ENCODE peak calls at places on chromosomes 11 and 22, in five cellular contexts. L is ovary, U is PC-9, S is psoas muscle, M is left ventricle myocardium inferior. Z is an unnamed sample. For H3K4me1, the result is how much of the 10 kb centered on the place peaks cover.

GRCh38 chr22:20429254-20430100 is 8.1 kb downstream of the SCARF2 start:
- DNase-seq in L (no peak), U (no peak), S (peak), M (peak), Z (peak)

GRCh38 chr11:16986434-16987204 is 27.6 kb downstream of the PLEKHA7 start:
- DNase-seq in L (peak), U (peak), S (no peak), M (no peak), Z (peak)

GRCh38 chr22:19796169-19796568 is 35.6 kb downstream of the TBX1 start:
- DNase-seq in L (no peak), U (no peak), S (no peak), M (no peak), Z (no peak)

GRCh38 chr22:24325105-24325757 is 54.6 kb downstream of the SPECC1L start:
- DNase-seq in L (no peak), U (peak), S (no peak), M (no peak), Z (no peak)

GRCh38 chr11:116787436-116787785 is 412 bp downstream of the ZPR1 start:
- DNase-seq in L (no peak), U (no peak), S (no peak), M (no peak), Z (no peak)

GRCh38 chr22:50444663-50445062 is 30.2 kb downstream of the SBF1 start:
- DNase-seq in L (peak), U (peak), S (no peak), M (no peak), Z (peak)

GRCh38 chr11:105942951-105943350 is 79.1 kb downstream of the MSANTD4 start:
- DNase-seq in L (no peak), U (no peak), S (no peak), M (no peak), Z (no peak)

GRCh38 chr11:63610604-63611394 is 3.4 kb downstream of the PLAAT3 start:
- DNase-seq in L (peak), U (no peak), S (no peak), M (no peak), Z (no peak)

GRCh38 chr11:43955381-43956118 is 13.1 kb downstream of the C11orf96 start:
- DNase-seq in L (no peak), U (no peak), S (no peak), M (no peak), Z (no peak)

GRCh38 chr11:67055812-67056211 is 835 bp upstream of the RHOD start:
- DNase-seq in L (no peak), U (peak), S (no peak), M (no peak), Z (peak)

GRCh38 chr22:19871845-19872778 is 17.4 kb upstream of the GNB1L start:
- DNase-seq in L (peak), U (no peak), S (no peak), M (no peak), Z (peak)

GRCh38 chr22:49514656-49515055 is 313.0 kb downstream of the BRD1 start:
- DNase-seq in L (no peak), U (no peak), S (no peak), M (no peak), Z (no peak)

DNA sequence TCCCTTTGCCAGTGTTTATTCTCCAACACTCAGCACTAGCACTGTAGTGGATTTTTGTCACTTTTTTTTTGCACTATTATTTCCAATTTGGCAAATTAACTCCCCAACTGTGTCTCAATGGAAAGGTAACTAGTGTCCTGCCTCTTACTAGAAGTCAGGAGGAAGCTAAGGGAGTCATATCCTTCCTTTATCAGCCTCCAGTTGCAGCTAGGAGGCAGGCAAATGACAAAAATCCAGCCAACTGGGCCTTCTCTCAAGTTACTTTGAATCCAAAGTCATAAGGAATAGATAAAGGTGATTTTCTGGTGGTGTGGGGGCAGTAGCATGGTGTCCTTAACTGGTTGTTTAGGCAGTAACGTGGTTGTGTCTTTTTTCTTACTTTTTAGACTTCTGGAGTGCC is 15.6 kb upstream of the P4HA3 start:
- DNase-seq in L (no peak), U (no peak), S (no peak), M (no peak), Z (no peak)
- H3K4me1 ChIP-seq in L (under half), U (under half), S (under half), M (under half), Z (under half)

DNA sequence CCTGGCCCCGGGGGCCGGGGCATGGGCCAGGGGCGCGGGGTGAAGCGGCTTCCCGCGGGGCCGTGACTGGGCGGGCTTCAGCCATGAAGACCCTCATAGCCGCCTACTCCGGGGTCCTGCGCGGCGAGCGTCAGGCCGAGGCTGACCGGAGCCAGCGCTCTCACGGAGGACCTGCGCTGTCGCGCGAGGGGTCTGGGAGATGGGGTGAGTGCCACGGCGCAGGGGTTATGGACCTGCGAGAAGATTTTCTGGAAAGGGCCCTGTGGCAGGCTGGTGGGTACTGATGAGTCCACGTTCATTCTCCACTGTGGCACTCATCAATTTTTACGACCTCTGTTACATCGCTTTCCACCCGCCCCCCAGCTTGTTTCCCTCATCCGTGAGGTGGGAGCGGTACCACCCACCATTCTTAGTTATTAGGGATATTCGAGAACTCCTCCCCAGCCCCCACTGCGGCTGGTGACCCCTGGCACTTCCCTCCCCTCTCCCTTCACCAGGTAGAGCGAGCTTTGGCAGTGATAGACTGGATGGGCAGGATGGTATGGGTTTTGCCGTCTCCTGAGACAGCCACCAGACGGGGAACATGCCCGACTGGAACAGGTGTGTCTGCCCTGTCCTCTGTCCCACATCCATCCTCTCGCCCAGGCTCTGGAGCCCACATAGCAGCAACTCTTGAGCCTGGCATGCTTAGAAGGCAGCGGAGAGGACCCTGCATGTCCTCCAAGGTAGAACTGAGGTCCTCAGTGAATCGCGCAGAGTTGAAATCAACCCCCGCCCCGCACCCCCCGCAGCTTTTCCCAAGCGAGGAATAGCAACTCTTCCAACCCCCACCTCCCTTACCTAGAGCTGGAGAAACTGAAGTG is 562 bp downstream of the DGAT2 start:
- DNase-seq in L (peak), U (peak), S (peak), M (no peak), Z (no peak)
- TF ChIP-seq CTCF in L (no peak), U (no peak), S (no peak), M (no peak), Z (no peak)

DNA sequence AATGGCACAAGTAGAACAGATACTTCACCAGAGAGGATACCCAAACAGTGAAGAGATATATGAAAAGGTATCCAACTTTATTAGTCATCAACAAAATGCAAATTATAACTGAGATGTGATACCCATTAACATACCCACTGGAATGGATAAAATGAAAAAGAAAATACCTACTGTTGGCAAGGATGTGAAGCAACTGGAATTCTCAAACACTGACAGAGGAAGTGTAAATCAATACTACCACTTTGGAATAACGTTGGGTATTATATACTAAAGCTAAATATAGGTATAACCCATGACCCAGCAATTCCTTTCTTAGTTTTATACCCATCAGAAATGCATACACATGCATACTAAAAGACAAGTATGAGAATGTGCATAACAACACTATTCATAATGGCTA is 80.5 kb downstream of the RPL27A start:
- DNase-seq in L (no peak), U (no peak), S (no peak), M (no peak), Z (no peak)
- H3K4me1 ChIP-seq in L (under half), U (under half), S (under half), M (half or more), Z (half or more)

DNA sequence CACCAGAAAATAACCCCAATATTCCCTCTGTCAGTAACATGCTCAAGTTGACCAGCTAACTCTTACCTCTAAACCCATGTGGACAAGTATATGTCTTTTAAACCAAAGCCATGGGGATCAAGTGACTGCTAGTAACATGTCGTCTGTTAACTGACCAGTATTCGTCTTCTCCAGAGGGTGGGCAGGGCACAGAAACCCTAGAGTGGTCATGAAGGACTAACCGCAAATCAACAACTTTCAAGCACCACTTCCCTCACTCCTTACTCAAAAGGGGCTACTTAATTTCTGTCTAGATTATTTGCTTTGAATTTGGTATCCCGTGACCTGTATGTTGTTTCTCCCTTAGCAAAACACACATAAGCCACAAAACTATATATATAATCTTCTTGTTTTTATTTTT is 293.2 kb downstream of the SWAP70 start:
- DNase-seq in L (no peak), U (no peak), S (no peak), M (no peak), Z (no peak)
- TF ChIP-seq CTCF in L (no peak), U (no peak), S (no peak), M (no peak), Z (no peak)

GRCh38 chr11:72740562-72741428 is 11.4 kb downstream of the ARAP1 start:
- DNase-seq in L (no peak), U (no peak), S (peak), M (no peak), Z (no peak)
- H3K4me1 ChIP-seq in L (under half), U (half or more), S (under half), M (half or more), Z (under half)

GRCh38 chr22:42994917-42995562 is 19.9 kb downstream of the PACSIN2 start:
- DNase-seq in L (no peak), U (peak), S (peak), M (no peak), Z (peak)
- TF ChIP-seq CTCF in L (no peak), U (no peak), S (no peak), M (no peak), Z (no peak)

GRCh38 chr22:40432167-40432566 is 61.8 kb downstream of the SGSM3 start:
- DNase-seq in L (no peak), U (no peak), S (no peak), M (no peak), Z (no peak)

GRCh38 chr22:40434101-40434500 is 63.7 kb downstream of the SGSM3 start:
- DNase-seq in L (no peak), U (peak), S (no peak), M (no peak), Z (no peak)

GRCh38 chr22:40436460-40437431 is 66.4 kb downstream of the SGSM3 start:
- DNase-seq in L (peak), U (peak), S (no peak), M (peak), Z (no peak)

GRCh38 chr22:40432625-40433024 is 62.2 kb downstream of the SGSM3 start:
- DNase-seq in L (no peak), U (no peak), S (no peak), M (no peak), Z (no peak)

GRCh38 chr22:40434745-40435144 is 64.4 kb downstream of the SGSM3 start:
- DNase-seq in L (no peak), U (no peak), S (no peak), M (no peak), Z (no peak)
- H3K4me1 ChIP-seq in L (under half), U (under half), S (under half), M (under half), Z (under half)

Z was measured in body of pancreas.